ENCODE peak calls at places on chromosomes 11 and 22, in seven cellular contexts. K is IMR-90; L is colonic mucosa; W is testis; J is hepatocyte; O is heart left ventricle; U is CD8-positive, alpha-beta T cell. D is an unnamed sample.

GRCh38 chr11:62398011-62398994 is 20.5 kb upstream of the SCGB1A1 start:
- DNase-seq in K (peak; percentile 44), L (peak; percentile 34), W (no peak), J (peak; percentile 59), O (no peak), U (no peak), D (peak; percentile 64)

GRCh38 chr11:93225642-93226041 is 27.9 kb upstream of the SLC36A4 start:
- DNase-seq in K (peak; percentile 16), L (no peak), W (no peak), J (no peak), O (no peak), U (no peak), D (no peak)

GRCh38 chr22:48607901-48608650 is 1219.6 kb downstream of the BRD1 start:
- DNase-seq in K (no peak), L (no peak), W (no peak), J (no peak), O (peak; percentile 40), U (no peak), D (no peak)

GRCh38 chr22:28027453-28028448 is 108.7 kb upstream of the PITPNB start:
- DNase-seq in K (no peak), L (peak; percentile 18), W (peak; percentile 68), J (no peak), O (no peak), U (no peak), D (peak; percentile 55)

GRCh38 chr11:130269544-130269943 is 45.2 kb downstream of the ZBTB44 start:
- DNase-seq in K (no peak), L (no peak), W (no peak), J (no peak), O (no peak), U (no peak), D (no peak)

GRCh38 chr11:78654866-78655265 is 80.2 kb upstream of the NARS2 start:
- DNase-seq in K (no peak), L (no peak), W (no peak), J (no peak), O (no peak), U (no peak), D (no peak)

GRCh38 chr11:72609045-72609444 is 65.2 kb downstream of the PDE2A start:
- DNase-seq in K (peak; percentile 30), L (no peak), W (no peak), J (no peak), O (no peak), U (no peak), D (no peak)

GRCh38 chr11:83910135-83910534 is 624.0 kb upstream of the CCDC90B start:
- DNase-seq in K (no peak), L (no peak), W (no peak), J (no peak), O (no peak), U (no peak), D (no peak)

GRCh38 chr11:124069429-124070401 is 28.6 kb upstream of the OR10G7 start:
- DNase-seq in K (peak; percentile 50), L (peak; percentile 59), W (peak; percentile 43), J (peak; percentile 80), O (no peak), U (peak; percentile 33), D (peak; percentile 75)

GRCh38 chr11:27178859-27179258 is 138.2 kb downstream of the BBOX1 start:
- DNase-seq in K (no peak), L (no peak), W (no peak), J (no peak), O (no peak), U (no peak), D (no peak)

GRCh38 chr11:36426226-36426848 is 83.7 kb downstream of the TRAF6 start:
- DNase-seq in K (no peak), L (no peak), W (no peak), J (no peak), O (no peak), U (no peak), D (no peak)

GRCh38 chr11:36427876-36428275 is 82.2 kb downstream of the TRAF6 start:
- DNase-seq in K (no peak), L (no peak), W (no peak), J (no peak), O (no peak), U (no peak), D (no peak)

GRCh38 chr11:36421546-36422155 is 88.4 kb downstream of the TRAF6 start:
- DNase-seq in K (peak; percentile 33), L (no peak), W (no peak), J (no peak), O (no peak), U (no peak), D (no peak)

GRCh38 chr11:36427079-36427478 is 83.0 kb downstream of the TRAF6 start:
- DNase-seq in K (no peak), L (no peak), W (no peak), J (no peak), O (no peak), U (no peak), D (no peak)

GRCh38 chr11:36425593-36426206 is 84.4 kb downstream of the TRAF6 start:
- DNase-seq in K (peak; percentile 52), L (no peak), W (no peak), J (no peak), O (no peak), U (no peak), D (no peak)
- TF ChIP-seq CTCF in K (no peak), L (no peak), W (no peak), J (no peak), O (no peak), U (no peak), D (no peak)

DNA sequence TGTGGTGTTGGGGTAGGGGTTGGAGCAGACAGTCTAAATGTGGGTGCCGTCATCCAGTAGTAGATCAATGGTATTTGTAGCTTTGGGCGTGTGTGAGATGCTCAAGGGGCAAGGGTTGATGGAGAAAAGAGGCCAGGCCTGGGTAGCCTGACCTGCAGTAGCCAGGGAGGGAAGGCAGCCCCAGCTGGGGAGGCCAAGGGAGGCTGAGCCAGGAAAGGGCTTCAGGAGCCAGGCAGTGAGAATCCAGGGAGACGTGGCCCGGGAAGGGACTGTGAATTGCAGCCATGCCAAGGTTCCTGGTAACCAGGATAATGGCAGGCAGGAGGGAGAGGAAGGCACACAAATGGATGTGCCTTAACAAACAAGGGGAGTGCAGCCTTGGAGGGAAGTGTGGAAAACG is 2.5 kb upstream of the DERL3 start:
- DNase-seq in K (no peak), L (no peak), W (no peak), J (no peak), O (peak; percentile 40), U (no peak), D (no peak)
- H3K4me1 ChIP-seq in K (peaks cover 11% of the 10 kb centered on the region), L (no peaks in the 10 kb centered on the region), W (peaks cover 18% of the 10 kb centered on the region), J (peaks cover 25% of the 10 kb centered on the region), O (peaks cover 35% of the 10 kb centered on the region), U (peaks cover 7% of the 10 kb centered on the region), D (peaks cover 26% of the 10 kb centered on the region)

GRCh38 chr22:39311592-39312400 is 7.6 kb downstream of the RPL3 start:
- DNase-seq in K (no peak), L (no peak), W (no peak), J (no peak), O (peak; percentile 47), U (no peak), D (no peak)

GRCh38 chr22:39309881-39310714 is 9.3 kb downstream of the RPL3 start:
- DNase-seq in K (peak; percentile 58), L (no peak), W (no peak), J (no peak), O (peak; percentile 28), U (no peak), D (no peak)

GRCh38 chr22:39306456-39307361 is 12.7 kb downstream of the RPL3 start:
- DNase-seq in K (no peak), L (no peak), W (no peak), J (no peak), O (peak; percentile 68), U (peak; percentile 57), D (no peak)

GRCh38 chr22:39308614-39309363 is 10.6 kb downstream of the RPL3 start:
- DNase-seq in K (peak; percentile 96), L (no peak), W (no peak), J (peak; percentile 83), O (peak; percentile 81), U (no peak), D (no peak)

GRCh38 chr22:39309364-39309861 is 10.0 kb downstream of the RPL3 start:
- DNase-seq in K (no peak), L (no peak), W (no peak), J (no peak), O (peak; percentile 59), U (no peak), D (no peak)
- TF ChIP-seq CTCF in K (no peak), L (no peak), W (no peak), J (no peak), O (no peak), U (no peak), D (no peak)

DNA sequence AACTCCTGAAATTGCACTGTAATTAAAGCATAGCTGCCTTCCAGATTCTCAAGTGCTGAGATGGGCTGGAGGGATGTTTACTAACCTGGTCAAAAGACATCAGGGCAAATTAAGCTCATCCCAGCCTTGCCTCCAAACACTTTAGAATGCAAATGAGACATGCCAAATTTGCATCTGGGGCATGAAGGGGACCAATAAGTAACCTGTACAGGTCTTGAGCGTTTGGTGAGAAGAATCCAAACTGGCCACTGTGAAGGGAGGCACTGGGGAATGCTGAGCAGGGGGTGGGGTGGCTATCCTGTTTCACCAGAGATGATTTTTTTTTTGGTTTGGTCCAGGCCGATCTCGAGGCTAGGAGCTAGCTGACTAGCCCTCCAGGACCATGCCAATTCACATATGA is 38.3 kb upstream of the ADA2 start:
- DNase-seq in K (no peak), L (no peak), W (no peak), J (no peak), O (no peak), U (no peak), D (no peak)
- H3K4me1 ChIP-seq in K (no peaks in the 10 kb centered on the region), L (peaks cover 6% of the 10 kb centered on the region), W (peaks cover 8% of the 10 kb centered on the region), J (peaks cover 16% of the 10 kb centered on the region), O (peaks cover 8% of the 10 kb centered on the region), U (peaks cover 16% of the 10 kb centered on the region), D (no peaks in the 10 kb centered on the region)

GRCh38 chr22:35114296-35114980 is 48.5 kb downstream of the ISX start:
- DNase-seq in K (no peak), L (no peak), W (no peak), J (no peak), O (no peak), U (no peak), D (no peak)

GRCh38 chr22:35115515-35115914 is 49.6 kb downstream of the ISX start:
- DNase-seq in K (no peak), L (no peak), W (no peak), J (no peak), O (no peak), U (no peak), D (no peak)

GRCh38 chr22:35119494-35119893 is 53.5 kb downstream of the ISX start:
- DNase-seq in K (no peak), L (peak; percentile 51), W (no peak), J (no peak), O (no peak), U (no peak), D (no peak)

GRCh38 chr22:35116269-35116668 is 50.3 kb downstream of the ISX start:
- DNase-seq in K (no peak), L (no peak), W (no peak), J (no peak), O (no peak), U (no peak), D (no peak)

DNA sequence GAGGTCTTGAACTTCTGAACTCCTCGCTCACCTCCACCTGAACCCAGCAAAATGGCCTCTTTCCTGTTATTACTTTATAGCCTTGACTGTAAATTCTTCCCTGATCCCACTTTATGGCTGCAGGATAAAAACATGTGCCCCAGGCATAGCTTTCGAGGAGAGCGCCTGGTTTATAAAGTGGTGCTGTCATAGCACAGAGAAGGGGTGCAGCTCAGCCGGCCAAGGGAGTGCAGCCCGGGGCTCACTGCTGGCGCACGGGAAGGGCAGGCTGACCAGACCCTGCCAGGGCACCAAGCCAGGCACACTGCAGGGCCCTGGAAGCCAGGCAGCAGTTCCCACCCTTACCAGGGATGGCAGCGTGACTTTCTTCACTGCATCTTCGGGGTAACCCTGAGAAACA is 50.9 kb downstream of the ISX start:
- DNase-seq in K (no peak), L (peak; percentile 59), W (no peak), J (peak; percentile 51), O (no peak), U (no peak), D (no peak)
- TF ChIP-seq CTCF in K (no peak), L (no peak), W (no peak), J (peak; percentile 15), O (no peak), U (no peak), D (no peak)

D was measured in upper lobe of right lung.